ENCODE peak calls at places on chromosomes 16 and 17, in nine cellular contexts. J, Q, T, G, H, O, N, B and C are unnamed samples.
A peak's percentile ranks its signal among the peaks of the same experiment; 100 is the strongest.

GRCh38 chr17:40118093-40118492 is 3.7 kb upstream of the MSL1 start:
- DNase-seq in G (no peak), H (no peak), J (no peak), T (no peak), B (no peak), N (no peak), Q (no peak), O (no peak), C (no peak)

GRCh38 chr17:75927286-75927922 is 13.4 kb downstream of the FBF1 start:
- DNase-seq in T (peak; percentile 23), G (peak; percentile 65), Q (peak; percentile 16), O (peak; percentile 45), H (no peak), J (no peak), B (no peak), N (no peak), C (peak; percentile 71)

GRCh38 chr16:4380131-4381063 is 8.7 kb downstream of the VASN start:
- DNase-seq in B (peak; percentile 84), Q (no peak), O (no peak), G (no peak), T (no peak), J (no peak), N (peak; percentile 86), H (no peak), C (no peak)

GRCh38 chr17:73058022-73058421 is 34.5 kb downstream of the SLC39A11 start:
- DNase-seq in N (no peak), B (no peak), H (no peak), G (no peak), J (no peak), O (no peak), T (peak; percentile 75), Q (peak; percentile 75), C (no peak)

GRCh38 chr17:1561420-1562177 is 993 bp downstream of the PITPNA start:
- DNase-seq in G (peak; percentile 62), Q (peak; percentile 22), B (no peak), O (peak; percentile 29), H (no peak), N (no peak), J (peak; percentile 74), T (no peak), C (peak; percentile 68)

GRCh38 chr17:56679148-56679766 is 85.8 kb downstream of the NOG start:
- DNase-seq in B (no peak), N (no peak), G (peak; percentile 41), O (peak; percentile 35), J (no peak), T (peak; percentile 47), H (no peak), Q (peak; percentile 53), C (peak; percentile 43)

GRCh38 chr17:77698903-77699615 is 259.4 kb upstream of the TNRC6C start:
- DNase-seq in J (no peak), Q (no peak), B (peak; percentile 42), T (no peak), G (no peak), N (peak; percentile 55), O (no peak), H (peak; percentile 60), C (no peak)

GRCh38 chr16:873243-873661 is 72.7 kb upstream of the GNG13 start:
- DNase-seq in J (no peak), N (no peak), O (no peak), Q (no peak), B (no peak), T (no peak), H (no peak), G (no peak), C (no peak)

GRCh38 chr17:60345233-60345632 is 46.7 kb downstream of the USP32 start:
- DNase-seq in O (no peak), T (no peak), H (no peak), B (no peak), G (no peak), J (no peak), Q (no peak), N (no peak), C (no peak)

GRCh38 chr17:15263206-15263579 is 1.9 kb downstream of the PMP22 start:
- DNase-seq in G (no peak), J (peak; percentile 78), O (peak; percentile 73), Q (peak; percentile 77), H (peak; percentile 96), N (peak; percentile 96), B (peak; percentile 98), T (peak; percentile 88), C (no peak)

GRCh38 chr16:81158964-81159363 is 62.8 kb upstream of the GCSH start:
- DNase-seq in H (no peak), B (no peak), N (no peak), O (no peak), G (no peak), T (no peak), J (no peak), Q (no peak), C (no peak)

GRCh38 chr17:48103379-48103715 is 2.1 kb upstream of the CBX1 start:
- DNase-seq in N (no peak), H (no peak), Q (no peak), G (no peak), T (no peak), B (no peak), O (no peak), J (no peak), C (no peak)

DNA sequence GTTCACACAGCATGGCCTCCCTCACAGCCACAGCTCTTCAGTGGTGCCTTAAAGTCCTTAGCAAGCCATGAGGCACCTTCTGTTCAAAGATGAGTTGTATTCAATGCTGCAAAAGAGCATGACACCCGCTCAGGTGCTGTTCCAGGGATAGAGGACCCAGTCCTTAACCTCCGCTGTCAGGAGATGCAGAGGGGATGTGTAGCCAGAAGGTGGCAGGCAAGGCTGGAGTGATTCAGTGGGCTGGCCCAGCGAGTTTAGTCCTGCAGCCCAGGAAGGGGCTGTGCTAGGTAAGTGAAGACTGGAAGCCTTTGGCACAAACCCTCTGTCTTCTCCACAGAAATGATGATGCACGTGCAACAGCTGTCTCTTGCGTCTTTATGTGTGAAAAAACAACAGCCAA is 25.0 kb upstream of the ADAM11 start:
- DNase-seq in G (no peak), N (no peak), J (no peak), T (peak; percentile 5), O (no peak), Q (peak; percentile 8), B (no peak), H (no peak), C (no peak)
- TF ChIP-seq CTCF in G (peak; percentile 4), N (no peak), J (no peak), T (peak; percentile 15), O (peak; percentile 33), Q (peak; percentile 33), B (no peak), H (no peak), C (peak; percentile 18)

DNA sequence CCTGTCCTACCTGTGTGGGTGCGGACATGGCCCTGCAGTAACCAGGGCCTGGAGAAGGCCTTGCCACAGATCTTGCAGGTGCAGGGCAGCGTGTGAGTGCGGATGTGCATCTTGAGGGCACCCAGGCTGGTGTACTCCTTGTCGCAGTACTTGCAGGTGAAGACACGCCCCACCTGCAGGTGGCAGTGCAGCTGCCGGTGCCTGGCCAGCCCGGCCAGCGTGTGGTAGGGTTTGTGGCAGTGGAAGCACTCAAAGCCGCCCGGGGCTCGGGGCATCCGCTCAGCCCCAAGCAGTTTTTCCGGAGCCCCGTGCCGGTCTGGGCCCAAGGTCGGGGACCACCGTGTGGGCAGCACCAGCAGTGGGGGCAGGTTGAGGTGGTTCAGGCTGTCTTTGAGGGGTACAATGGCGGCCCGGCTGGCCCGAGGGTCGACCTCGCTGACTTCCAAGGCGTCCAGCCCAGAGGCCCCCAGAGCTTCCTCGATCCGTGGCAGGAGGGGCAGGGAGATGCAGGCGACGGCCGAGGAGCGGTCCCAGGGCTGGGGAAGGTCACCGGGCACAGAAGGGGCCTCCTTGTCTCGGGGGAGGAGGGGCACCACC is 5.1 kb downstream of the SNAI3 start:
- DNase-seq in B (no peak), J (no peak), N (no peak), G (peak; percentile 73), Q (no peak), T (no peak), H (no peak), O (no peak), C (peak; percentile 78)
- TF ChIP-seq CTCF in B (no peak), J (peak; percentile 43), N (no peak), G (peak; percentile 60), Q (peak; percentile 20), T (peak; percentile 6), H (no peak), O (peak; percentile 23), C (peak; percentile 68)

GRCh38 chr17:5864910-5865657 is 205.1 kb upstream of the WSCD1 start:
- DNase-seq in N (no peak), J (no peak), Q (no peak), O (no peak), G (no peak), T (no peak), H (peak; percentile 20), B (no peak), C (no peak)

GRCh38 chr17:5866978-5867377 is 203.2 kb upstream of the WSCD1 start:
- DNase-seq in Q (no peak), G (no peak), H (peak; percentile 67), O (no peak), T (no peak), N (no peak), B (no peak), J (no peak), C (no peak)

GRCh38 chr17:5861246-5861645 is 208.9 kb upstream of the WSCD1 start:
- DNase-seq in H (peak; percentile 44), G (no peak), B (no peak), Q (no peak), N (no peak), J (no peak), T (no peak), O (no peak), C (no peak)

GRCh38 chr17:5861849-5862248 is 208.3 kb upstream of the WSCD1 start:
- DNase-seq in N (no peak), O (no peak), J (no peak), G (no peak), B (no peak), Q (no peak), H (no peak), T (no peak), C (no peak)
- TF ChIP-seq CTCF in N (no peak), O (no peak), J (no peak), G (no peak), B (no peak), Q (no peak), H (no peak), T (no peak), C (no peak)

GRCh38 chr16:19657831-19658230 is 60.2 kb downstream of the KNOP1 start:
- DNase-seq in N (no peak), G (no peak), T (no peak), H (no peak), B (no peak), Q (no peak), O (no peak), J (no peak), C (no peak)

GRCh38 chr16:19655242-19655777 is 62.7 kb downstream of the KNOP1 start:
- DNase-seq in N (no peak), O (no peak), T (no peak), B (no peak), J (no peak), H (no peak), Q (no peak), G (no peak), C (no peak)

GRCh38 chr16:19660432-19660831 is 57.6 kb downstream of the KNOP1 start:
- DNase-seq in J (no peak), Q (no peak), O (no peak), N (no peak), H (no peak), T (peak; percentile 11), B (no peak), G (no peak), C (no peak)

GRCh38 chr16:19662351-19662750 is 55.7 kb downstream of the KNOP1 start:
- DNase-seq in N (no peak), B (no peak), J (no peak), T (no peak), G (no peak), H (no peak), O (no peak), Q (no peak), C (no peak)

GRCh38 chr16:19659554-19659953 is 58.5 kb downstream of the KNOP1 start:
- DNase-seq in J (no peak), G (no peak), O (peak; percentile 8), T (no peak), N (no peak), B (no peak), Q (no peak), H (no peak), C (no peak)
- TF ChIP-seq CTCF in J (peak; percentile 11), G (no peak), O (peak; percentile 24), T (no peak), N (no peak), B (no peak), Q (no peak), H (no peak), C (no peak)